ENCODE peak calls at places on chromosome 18, in six cellular contexts. X, U, W, C, S and H are unnamed samples.

GRCh38 chr18:67783215-67783946 is 266.9 kb upstream of the DSEL start:
- DNase-seq in X (no peak), U (no peak), W (no peak), C (no peak), S (no peak), H (no peak)

GRCh38 chr18:49647496-49648168 is 85.8 kb downstream of the LIPG start:
- DNase-seq in X (no peak), U (peak), W (no peak), C (no peak), S (no peak), H (no peak)

GRCh38 chr18:79933765-79934164 is 17.7 kb downstream of the SLC66A2 start:
- DNase-seq in X (peak), U (peak), W (no peak), C (no peak), S (no peak), H (no peak)

GRCh38 chr18:23453657-23454011 is 547 bp downstream of the RIOK3 start:
- DNase-seq in X (no peak), U (no peak), W (peak), C (no peak), S (no peak), H (peak)

GRCh38 chr18:50405582-50406271 is 30.9 kb downstream of the SKA1 start:
- DNase-seq in X (no peak), U (no peak), W (no peak), C (no peak), S (no peak), H (no peak)

GRCh38 chr18:35939166-35939565 is 33.3 kb upstream of the RMP24 start:
- DNase-seq in X (no peak), U (no peak), W (peak), C (no peak), S (no peak), H (no peak)

GRCh38 chr18:62183578-62184195 is 3.2 kb downstream of the PIGN start:
- DNase-seq in X (no peak), U (no peak), W (peak), C (peak), S (peak), H (peak)

GRCh38 chr18:48541026-48541746 is 2.4 kb downstream of the CTIF start:
- DNase-seq in X (peak), U (peak), W (no peak), C (no peak), S (peak), H (peak)

GRCh38 chr18:11178951-11179549 is 29.7 kb upstream of the PIEZO2 start:
- DNase-seq in X (no peak), U (no peak), W (no peak), C (no peak), S (no peak), H (no peak)

DNA sequence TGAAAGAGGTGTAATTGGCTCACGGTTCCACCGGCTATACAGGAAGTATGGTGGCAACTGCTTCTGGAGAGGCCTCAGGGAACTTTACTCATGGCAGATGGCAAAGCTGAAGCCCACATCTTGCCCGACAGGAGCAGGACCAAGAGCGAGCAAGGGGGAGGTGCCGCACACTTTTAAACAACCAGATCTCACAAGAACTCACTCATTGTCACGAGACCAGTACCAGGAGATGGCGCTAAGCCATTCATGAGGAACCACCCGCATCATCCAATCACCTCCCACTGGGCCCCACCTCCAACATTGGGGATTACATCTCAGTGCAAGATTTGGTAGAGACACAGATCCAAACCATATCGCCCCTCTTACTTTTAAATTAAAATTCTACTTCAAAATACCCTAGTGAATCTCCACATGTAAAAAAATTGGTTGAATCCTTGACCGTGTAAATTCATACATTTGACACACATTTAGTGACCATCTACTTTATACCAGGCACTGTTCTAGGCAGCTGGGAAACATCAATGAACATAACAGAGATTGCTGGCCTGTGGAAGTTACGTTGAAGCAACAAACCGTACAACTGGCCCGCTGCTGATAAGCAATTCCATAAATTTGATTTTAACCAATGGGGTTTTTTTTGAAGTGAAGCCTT is 87.6 kb downstream of the ALPK2 start:
- DNase-seq in X (no peak), U (no peak), W (peak), C (no peak), S (no peak), H (peak)
- H3K4me3 ChIP-seq in X (no peak), U (no peak), W (no peak), C (no peak), S (no peak), H (peak)

DNA sequence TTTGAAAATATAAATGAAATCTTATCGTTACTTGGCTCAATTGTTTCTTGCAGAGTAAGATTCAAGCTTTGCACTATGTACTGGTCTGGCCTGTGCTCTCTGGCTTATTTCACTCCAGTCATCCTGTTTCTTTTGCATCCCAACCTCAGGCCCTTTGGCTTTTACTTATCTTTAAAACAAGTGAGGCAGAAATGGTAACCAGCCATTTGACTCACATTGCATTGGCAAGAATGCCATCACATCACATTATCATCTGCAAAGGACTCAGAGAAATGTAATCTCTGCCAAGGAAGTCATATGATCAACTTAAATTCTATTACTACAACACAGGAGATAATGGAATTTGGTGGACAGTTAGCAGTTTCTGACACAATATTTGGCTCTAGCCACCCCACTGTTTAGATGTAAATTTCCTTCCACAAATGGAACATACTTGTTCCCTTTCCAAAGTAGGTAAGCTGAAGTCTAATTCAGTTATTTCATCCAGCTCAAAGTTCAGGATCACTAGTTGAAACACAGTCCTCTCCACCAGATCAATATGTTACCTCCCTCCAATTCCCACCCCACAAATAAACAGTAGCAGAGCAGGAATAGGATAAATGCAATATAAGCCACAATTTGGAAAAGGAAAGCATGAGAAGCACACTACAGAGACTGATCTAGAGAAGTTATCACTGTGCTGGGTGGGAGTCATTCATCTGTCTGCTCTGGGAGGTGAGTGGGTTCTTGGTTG is 65.0 kb upstream of the DSC1 start:
- DNase-seq in X (no peak), U (no peak), W (no peak), C (no peak), S (no peak), H (no peak)
- H3K4me3 ChIP-seq in X (no peak), U (no peak), W (peak), C (no peak), S (no peak), H (no peak)

DNA sequence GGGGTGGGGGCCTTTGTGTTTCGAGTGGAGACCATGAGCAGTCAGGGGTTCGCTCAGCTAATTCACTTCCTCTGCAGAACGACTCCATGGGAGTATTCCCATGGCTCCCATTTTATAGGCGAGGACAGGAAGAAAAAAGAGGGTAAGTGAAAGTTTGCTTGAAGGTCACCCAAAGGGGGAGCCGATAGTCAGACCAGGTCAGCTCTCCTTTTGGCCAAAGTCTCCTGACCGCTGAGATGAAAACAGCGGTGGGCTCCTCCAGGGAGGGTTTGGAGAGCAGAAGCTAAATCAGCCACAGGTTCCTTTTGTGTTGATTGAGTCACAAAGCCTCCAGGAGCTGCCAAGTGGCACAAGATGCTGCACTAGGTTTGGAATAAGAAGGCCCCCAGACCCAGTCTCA is 34.1 kb upstream of the CTAGE1 start:
- DNase-seq in X (no peak), U (no peak), W (no peak), C (no peak), S (no peak), H (no peak)
- H3K4me3 ChIP-seq in X (no peak), U (no peak), W (no peak), C (no peak), S (no peak), H (no peak)

DNA sequence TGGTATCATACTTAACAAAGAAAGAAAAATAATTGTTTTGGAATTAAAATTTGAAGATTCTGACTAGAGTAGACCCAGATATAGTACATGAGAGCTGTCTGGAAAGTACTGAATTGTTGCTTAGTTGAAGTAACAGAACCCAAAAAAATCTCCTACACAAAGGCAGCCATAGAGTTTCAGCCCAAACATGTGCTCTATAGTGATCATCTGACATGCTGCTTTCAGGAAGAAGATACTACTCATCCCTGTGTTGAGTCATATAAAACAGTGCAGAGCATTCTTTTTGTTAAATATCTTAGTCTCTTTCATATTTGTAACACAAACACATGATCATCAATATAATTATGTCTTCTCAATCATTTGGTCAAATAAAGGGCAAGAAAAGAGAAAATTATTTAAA is 84.8 kb upstream of the PTPRM start:
- DNase-seq in X (no peak), U (no peak), W (no peak), C (no peak), S (no peak), H (no peak)
- H3K4me3 ChIP-seq in X (no peak), U (no peak), W (no peak), C (no peak), S (no peak), H (no peak)

GRCh38 chr18:74616494-74616893 is 18.8 kb downstream of the ZNF407 start:
- DNase-seq in X (no peak), U (no peak), W (no peak), C (no peak), S (no peak), H (no peak)
- H3K4me3 ChIP-seq in X (no peak), U (no peak), W (no peak), C (no peak), S (no peak), H (no peak)

DNA sequence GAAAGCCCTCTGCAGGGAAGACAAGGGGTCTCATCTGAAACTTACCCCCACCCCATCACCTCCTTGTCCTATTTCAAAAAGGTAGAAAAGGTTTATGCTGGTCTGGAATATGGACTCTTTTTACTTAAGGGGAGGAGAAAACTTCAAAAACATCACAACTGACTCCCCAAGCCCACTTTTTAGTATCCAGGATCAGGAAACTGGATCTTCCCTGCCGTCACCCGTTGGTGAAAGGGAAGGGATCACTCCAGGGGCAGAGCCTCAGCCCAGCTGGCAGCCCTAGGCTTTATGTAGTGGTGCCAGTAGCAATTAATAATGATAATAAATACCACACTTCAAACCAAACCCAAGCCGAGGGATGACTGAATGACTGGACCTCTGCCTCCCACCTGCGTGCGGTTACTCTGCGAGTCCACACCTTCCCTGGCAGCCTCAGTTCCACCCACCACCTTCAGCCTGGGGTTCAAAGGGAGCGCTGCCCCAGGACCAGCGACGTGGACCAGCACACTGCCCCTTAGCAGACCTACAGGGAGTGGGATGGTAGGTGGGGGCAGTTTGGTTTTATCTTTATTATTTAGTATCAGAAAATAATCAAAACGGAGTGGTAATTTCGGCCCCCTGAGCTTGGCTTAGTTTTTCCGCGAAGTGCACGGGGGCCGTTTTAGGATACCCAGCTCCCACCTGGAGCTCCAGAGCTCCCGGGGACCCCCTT is 4.9 kb upstream of the GATA6 start:
- DNase-seq in X (no peak), U (peak), W (no peak), C (no peak), S (no peak), H (no peak)
- H3K4me3 ChIP-seq in X (peak), U (no peak), W (no peak), C (no peak), S (no peak), H (no peak)

DNA sequence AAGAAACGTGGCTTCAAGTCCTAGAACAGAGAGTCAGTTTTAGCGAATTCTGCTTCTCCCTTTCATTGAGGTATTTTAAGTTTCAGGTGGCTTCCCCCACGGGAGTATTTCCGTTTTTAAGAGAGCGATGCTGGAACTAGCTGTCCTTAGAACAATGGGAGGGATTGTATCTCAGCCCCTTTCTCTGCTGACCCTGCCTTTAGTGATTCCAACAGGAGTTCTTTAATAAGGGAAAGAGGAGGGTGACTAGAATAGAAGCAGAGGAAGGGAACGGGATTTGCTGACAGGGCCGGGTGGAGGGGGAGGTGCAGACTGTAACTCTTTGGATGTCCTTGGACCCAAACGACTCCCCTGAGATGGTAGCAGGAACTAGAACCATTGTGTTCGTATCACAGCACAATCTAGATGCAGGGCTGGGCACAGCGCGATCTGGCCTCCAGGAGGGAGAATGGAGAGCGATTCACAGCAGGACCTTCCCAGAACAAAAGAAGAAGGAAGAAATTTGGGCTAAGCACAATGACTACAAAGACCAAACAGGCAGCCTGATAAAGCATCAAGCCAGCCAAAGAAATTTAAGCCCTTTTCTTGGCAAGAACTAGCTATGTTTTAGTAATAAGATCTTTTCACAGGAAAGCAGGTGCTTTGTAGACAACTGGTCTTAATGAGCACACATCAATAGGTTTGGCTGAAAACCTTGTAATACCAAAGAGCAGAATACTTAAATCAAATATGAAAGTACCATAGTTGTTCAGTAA is 15.8 kb upstream of the RTTN start:
- DNase-seq in X (no peak), U (no peak), W (no peak), C (no peak), S (no peak), H (no peak)
- H3K4me3 ChIP-seq in X (no peak), U (no peak), W (no peak), C (no peak), S (no peak), H (no peak)

DNA sequence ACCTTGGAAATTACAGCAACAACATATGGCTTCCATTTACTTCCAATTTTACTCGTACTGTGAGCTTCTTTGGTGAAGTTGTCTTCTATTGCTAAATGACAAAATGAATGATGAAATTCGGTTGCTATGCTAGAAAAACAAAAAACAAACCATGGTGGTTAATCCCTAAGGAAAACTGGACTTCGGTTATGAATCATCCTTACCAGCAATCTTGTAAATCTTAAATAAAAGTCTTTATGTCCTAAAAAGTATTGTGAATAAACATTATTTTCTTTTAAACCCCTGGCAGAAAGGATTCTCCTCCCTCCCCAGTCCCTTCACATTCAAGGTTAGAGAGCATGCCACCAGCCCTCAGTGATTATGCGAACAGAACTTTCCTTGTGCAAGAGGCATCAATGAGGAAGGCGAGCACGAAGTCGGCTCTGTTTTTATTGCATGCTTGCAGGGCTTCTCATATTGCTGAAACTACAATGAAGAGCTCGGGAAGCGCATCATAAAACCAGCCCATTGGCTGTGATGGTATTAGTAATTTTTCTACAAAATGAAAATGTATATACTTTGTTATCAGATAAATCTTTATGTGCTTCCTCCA is 62.8 kb downstream of the ZNF521 start:
- DNase-seq in X (peak), U (no peak), W (no peak), C (no peak), S (no peak), H (no peak)
- H3K4me3 ChIP-seq in X (no peak), U (no peak), W (no peak), C (no peak), S (no peak), H (no peak)

GRCh38 chr18:9130195-9130594 is 6.4 kb upstream of the ANKRD12 start:
- DNase-seq in X (no peak), U (no peak), W (peak), C (no peak), S (no peak), H (no peak)

GRCh38 chr18:9123520-9123919 is 13.1 kb upstream of the ANKRD12 start:
- DNase-seq in X (no peak), U (no peak), W (no peak), C (no peak), S (no peak), H (no peak)

GRCh38 chr18:9124824-9125223 is 11.8 kb upstream of the ANKRD12 start:
- DNase-seq in X (no peak), U (no peak), W (no peak), C (no peak), S (no peak), H (no peak)

GRCh38 chr18:9130806-9131205 is 5.8 kb upstream of the ANKRD12 start:
- DNase-seq in X (no peak), U (no peak), W (no peak), C (no peak), S (no peak), H (no peak)

GRCh38 chr18:9126337-9126736 is 10.2 kb upstream of the ANKRD12 start:
- DNase-seq in X (no peak), U (no peak), W (no peak), C (no peak), S (no peak), H (no peak)
- H3K4me3 ChIP-seq in X (no peak), U (no peak), W (no peak), C (no peak), S (no peak), H (no peak)

DNA sequence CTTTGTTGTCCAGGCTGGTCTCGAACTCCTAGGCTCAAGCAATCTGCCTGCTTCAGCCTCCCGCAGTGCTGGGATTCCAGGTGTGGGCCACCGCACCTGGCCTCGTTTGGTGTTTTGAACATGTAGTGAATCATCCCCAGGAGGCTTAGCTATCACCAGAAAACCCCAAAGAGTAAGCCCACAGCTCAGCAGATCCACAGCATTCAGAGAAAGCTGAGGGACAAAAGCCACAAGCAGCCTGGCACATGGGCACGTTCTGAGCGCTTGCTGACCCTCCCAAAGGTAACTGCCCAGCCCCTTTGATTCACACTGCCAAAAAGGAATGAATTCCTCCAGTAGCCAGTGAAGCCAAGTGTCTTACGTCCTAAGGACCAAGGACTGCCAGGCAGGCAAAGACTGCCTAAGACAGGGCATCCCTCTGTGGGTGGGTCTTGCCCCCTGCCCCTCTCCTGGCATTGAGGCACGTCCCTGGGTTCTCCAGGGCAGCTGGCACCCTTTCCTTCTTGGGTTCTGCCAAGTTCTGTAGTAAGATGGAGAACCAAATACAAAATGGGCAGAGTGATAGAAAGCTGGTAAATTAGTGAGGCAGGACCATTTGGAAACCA is 31.7 kb downstream of the MBP start:
- DNase-seq in X (no peak), U (no peak), W (no peak), C (no peak), S (no peak), H (peak)
- H3K4me3 ChIP-seq in X (no peak), U (no peak), W (no peak), C (no peak), S (peak), H (peak)